ENCODE peak calls at places on chromosomes 7 and 10, in eight cellular contexts. One of them, this sample, is unnamed.

GRCh38 chr10:56286096-56286495 is 75.0 kb downstream of the ZWINT start:
- DNase-seq in cardiac fibroblast: no peak
- DNase-seq in mucosa of descending colon: no peak
- DNase-seq in lower lobe of right lung: no peak
- DNase-seq in epithelial cell of esophagus: peak
- DNase-seq in AML-193: no peak
- DNase-seq in HuH-7.5: no peak
- DNase-seq in astrocyte: no peak
- DNase-seq in this sample: no peak

GRCh38 chr10:113515521-113516045 is 37.3 kb upstream of the HABP2 start:
- DNase-seq in mucosa of descending colon: no peak
- DNase-seq in cardiac fibroblast: no peak
- DNase-seq in lower lobe of right lung: no peak
- DNase-seq in astrocyte: no peak
- DNase-seq in HuH-7.5: no peak
- DNase-seq in AML-193: no peak
- DNase-seq in epithelial cell of esophagus: no peak
- DNase-seq in this sample: no peak

GRCh38 chr10:11887381-11888227 is 64.4 kb downstream of the PROSER2 start:
- DNase-seq in epithelial cell of esophagus: no peak
- DNase-seq in astrocyte: no peak
- DNase-seq in mucosa of descending colon: no peak
- DNase-seq in AML-193: no peak
- DNase-seq in HuH-7.5: no peak
- DNase-seq in lower lobe of right lung: no peak
- DNase-seq in cardiac fibroblast: no peak
- DNase-seq in this sample: no peak

GRCh38 chr7:27900006-27900405 is 160.0 kb downstream of the TAX1BP1 start:
- DNase-seq in astrocyte: no peak
- DNase-seq in mucosa of descending colon: no peak
- DNase-seq in lower lobe of right lung: no peak
- DNase-seq in AML-193: no peak
- DNase-seq in HuH-7.5: no peak
- DNase-seq in epithelial cell of esophagus: no peak
- DNase-seq in cardiac fibroblast: no peak
- DNase-seq in this sample: no peak

GRCh38 chr10:50851884-50852671 is 33.3 kb downstream of the A1CF start:
- DNase-seq in epithelial cell of esophagus: no peak
- DNase-seq in AML-193: no peak
- DNase-seq in lower lobe of right lung: no peak
- DNase-seq in HuH-7.5: no peak
- DNase-seq in astrocyte: no peak
- DNase-seq in mucosa of descending colon: no peak
- DNase-seq in cardiac fibroblast: no peak
- DNase-seq in this sample: no peak

GRCh38 chr7:138980575-138981285 is 459 bp downstream of the KIAA1549 start:
- DNase-seq in epithelial cell of esophagus: no peak
- DNase-seq in lower lobe of right lung: peak
- DNase-seq in mucosa of descending colon: no peak
- DNase-seq in HuH-7.5: peak
- DNase-seq in AML-193: no peak
- DNase-seq in cardiac fibroblast: peak
- DNase-seq in astrocyte: no peak
- DNase-seq in this sample: no peak

GRCh38 chr10:133445751-133446708 is 7.7 kb upstream of the SCART1 start:
- DNase-seq in astrocyte: no peak
- DNase-seq in AML-193: no peak
- DNase-seq in mucosa of descending colon: no peak
- DNase-seq in cardiac fibroblast: no peak
- DNase-seq in HuH-7.5: no peak
- DNase-seq in lower lobe of right lung: no peak
- DNase-seq in epithelial cell of esophagus: no peak
- DNase-seq in this sample: no peak

GRCh38 chr10:28734940-28735759 is 57.8 kb downstream of the BAMBI start:
- DNase-seq in HuH-7.5: no peak
- DNase-seq in AML-193: no peak
- DNase-seq in astrocyte: peak
- DNase-seq in mucosa of descending colon: no peak
- DNase-seq in cardiac fibroblast: peak
- DNase-seq in lower lobe of right lung: no peak
- DNase-seq in epithelial cell of esophagus: peak
- DNase-seq in this sample: no peak

GRCh38 chr10:113158183-113158582 is 208.1 kb downstream of the TCF7L2 start:
- DNase-seq in epithelial cell of esophagus: no peak
- DNase-seq in HuH-7.5: no peak
- DNase-seq in mucosa of descending colon: no peak
- DNase-seq in cardiac fibroblast: no peak
- DNase-seq in lower lobe of right lung: no peak
- DNase-seq in astrocyte: no peak
- DNase-seq in AML-193: no peak
- DNase-seq in this sample: no peak

GRCh38 chr10:77441541-77442175 is 195.9 kb downstream of the KCNMA1 start:
- DNase-seq in AML-193: no peak
- DNase-seq in cardiac fibroblast: no peak
- DNase-seq in astrocyte: no peak
- DNase-seq in mucosa of descending colon: no peak
- DNase-seq in epithelial cell of esophagus: no peak
- DNase-seq in lower lobe of right lung: no peak
- DNase-seq in HuH-7.5: no peak
- DNase-seq in this sample: no peak

GRCh38 chr10:98848361-98848760 is 387.3 kb downstream of the HPSE2 start:
- DNase-seq in epithelial cell of esophagus: peak
- DNase-seq in HuH-7.5: no peak
- DNase-seq in AML-193: no peak
- DNase-seq in cardiac fibroblast: no peak
- DNase-seq in lower lobe of right lung: no peak
- DNase-seq in astrocyte: no peak
- DNase-seq in mucosa of descending colon: no peak
- DNase-seq in this sample: no peak

This sample was measured in hippocampal formation.